ENCODE peak calls at places on chromosomes 11 and 22, in four cellular contexts. B, H, I and K are unnamed samples.
A peak's percentile ranks its signal among the peaks of the same experiment; 100 is the strongest.

GRCh38 chr11:29100967-29101366 is 915.9 kb downstream of the KCNA4 start:
- DNase-seq in B (no peak), H (no peak), I (no peak), K (no peak)

GRCh38 chr11:30585067-30585891 is 874 bp downstream of the MPPED2 start:
- DNase-seq in B (no peak), H (peak; percentile 26), I (no peak), K (peak; percentile 51)

GRCh38 chr11:58616594-58616993 is 5.9 kb upstream of the CNTF start:
- DNase-seq in B (peak; percentile 95), H (no peak), I (no peak), K (no peak)

GRCh38 chr22:34931026-34931425 is 134.9 kb upstream of the ISX start:
- DNase-seq in B (no peak), H (no peak), I (no peak), K (no peak)

GRCh38 chr22:29456211-29456671 is 17.9 kb downstream of the RFPL1 start:
- DNase-seq in B (peak; percentile 39), H (peak; percentile 50), I (no peak), K (no peak)

GRCh38 chr11:69049490-69049867 is 747 bp downstream of the TPCN2 start:
- DNase-seq in B (no peak), H (no peak), I (no peak), K (no peak)

GRCh38 chr22:39432361-39432811 is 24.4 kb upstream of the MGAT3 start:
- DNase-seq in B (no peak), H (no peak), I (no peak), K (peak; percentile 25)

GRCh38 chr11:64998690-64999431 is 2.1 kb upstream of the BATF2 start:
- DNase-seq in B (no peak), H (no peak), I (no peak), K (no peak)

GRCh38 chr22:49693416-49693815 is 134.3 kb downstream of the BRD1 start:
- DNase-seq in B (no peak), H (no peak), I (no peak), K (no peak)

GRCh38 chr11:43941257-43941879 is 1.1 kb upstream of the C11orf96 start:
- DNase-seq in B (peak; percentile 39), H (no peak), I (no peak), K (no peak)

GRCh38 chr22:19667872-19668740 is 46.2 kb upstream of the SEPTIN5 start:
- DNase-seq in B (no peak), H (no peak), I (no peak), K (no peak)

GRCh38 chr11:63212742-63213141 is 30.7 kb downstream of the SLC22A25 start:
- DNase-seq in B (no peak), H (peak; percentile 19), I (no peak), K (no peak)

GRCh38 chr22:41403532-41404318 is 22.0 kb downstream of the TEF start:
- DNase-seq in B (peak; percentile 78), H (peak; percentile 88), I (peak; percentile 66), K (peak; percentile 93)

GRCh38 chr11:122741613-122742012 is 86.1 kb downstream of the UBASH3B start:
- DNase-seq in B (peak; percentile 68), H (no peak), I (no peak), K (no peak)

GRCh38 chr11:10309163-10310093 is 4.6 kb downstream of the ADM start:
- DNase-seq in B (peak; percentile 92), H (peak; percentile 97), I (no peak), K (peak; percentile 44)

GRCh38 chr22:49322861-49323622 is 504.6 kb downstream of the BRD1 start:
- DNase-seq in B (no peak), H (no peak), I (no peak), K (no peak)

GRCh38 chr11:18364495-18365047 is 29.8 kb upstream of the LDHA start:
- DNase-seq in B (no peak), H (no peak), I (no peak), K (no peak)

GRCh38 chr11:86958259-86958658 is 3.1 kb upstream of the FZD4 start:
- DNase-seq in B (no peak), H (no peak), I (no peak), K (no peak)

GRCh38 chr22:27512283-27512761 is 289.2 kb downstream of the MN1 start:
- DNase-seq in B (peak; percentile 97), H (no peak), I (no peak), K (no peak)

GRCh38 chr22:18000441-18001039 is 23.8 kb downstream of the MICAL3 start:
- DNase-seq in B (no peak), H (peak; percentile 47), I (no peak), K (no peak)

GRCh38 chr22:49097171-49097925 is 730.3 kb downstream of the BRD1 start:
- DNase-seq in B (no peak), H (no peak), I (no peak), K (no peak)

GRCh38 chr11:64340671-64341335 is 799 bp downstream of the CCDC88B start:
- DNase-seq in B (no peak), H (peak; percentile 86), I (no peak), K (peak; percentile 93)

GRCh38 chr11:83019888-83020579 is 51.7 kb downstream of the RAB30 start:
- DNase-seq in B (no peak), H (no peak), I (no peak), K (no peak)

GRCh38 chr22:37484115-37485005 is 1.8 kb downstream of the MFNG start:
- DNase-seq in B (no peak), H (no peak), I (no peak), K (no peak)

GRCh38 chr11:69644071-69644961 is 3.4 kb downstream of the CCND1 start:
- DNase-seq in B (peak; percentile 92), H (no peak), I (no peak), K (no peak)

GRCh38 chr11:80519591-80520258 is 1078.9 kb upstream of the TENM4 start:
- DNase-seq in B (no peak), H (no peak), I (no peak), K (no peak)

GRCh38 chr11:80521592-80521991 is 1080.8 kb upstream of the TENM4 start:
- DNase-seq in B (no peak), H (no peak), I (no peak), K (no peak)

GRCh38 chr11:80529722-80530121 is 1088.9 kb upstream of the TENM4 start:
- DNase-seq in B (no peak), H (no peak), I (no peak), K (no peak)

GRCh38 chr11:80523057-80523456 is 1082.2 kb upstream of the TENM4 start:
- DNase-seq in B (no peak), H (no peak), I (no peak), K (no peak)

GRCh38 chr11:80524330-80524729 is 1083.5 kb upstream of the TENM4 start:
- DNase-seq in B (no peak), H (no peak), I (no peak), K (no peak)
- H4K5ac ChIP-seq in B (no peak overlapping the region), H (no peak overlapping the region), I (no peak overlapping the region), K (no peak overlapping the region)

DNA sequence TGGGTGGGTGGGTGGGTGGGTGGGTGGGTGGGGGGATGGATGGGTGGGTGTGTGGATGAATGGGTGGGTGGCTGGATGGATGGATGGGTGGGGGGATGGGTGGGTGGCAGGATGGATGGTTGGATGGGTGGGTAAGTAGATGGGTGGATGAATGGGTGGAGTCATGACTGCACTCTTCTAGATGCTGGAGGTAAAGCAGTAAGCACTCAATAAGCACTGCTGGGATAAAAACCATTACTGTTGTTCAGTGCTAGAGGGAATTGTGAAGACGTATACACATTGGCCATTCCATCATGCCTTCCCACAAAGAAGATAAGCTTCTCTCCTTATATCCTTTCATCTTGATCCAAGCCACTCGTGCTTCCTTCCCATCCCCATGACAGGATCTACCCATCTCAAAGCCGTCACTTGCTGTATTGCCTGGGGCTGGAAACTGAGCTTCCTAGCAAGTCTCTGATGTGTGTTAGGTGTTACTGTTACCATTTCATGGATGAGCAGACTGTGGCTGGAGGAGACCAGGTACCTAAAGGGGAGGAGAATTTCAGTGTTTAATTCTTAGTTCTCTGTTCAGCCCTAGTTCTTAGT is 74.8 kb downstream of the MICAL2 start:
- DNase-seq in B (no peak), H (no peak), I (no peak), K (no peak)
- H3K27ac ChIP-seq in B (peak overlapping the region; percentile 55), H (no peak overlapping the region), I (no peak overlapping the region), K (no peak overlapping the region)

DNA sequence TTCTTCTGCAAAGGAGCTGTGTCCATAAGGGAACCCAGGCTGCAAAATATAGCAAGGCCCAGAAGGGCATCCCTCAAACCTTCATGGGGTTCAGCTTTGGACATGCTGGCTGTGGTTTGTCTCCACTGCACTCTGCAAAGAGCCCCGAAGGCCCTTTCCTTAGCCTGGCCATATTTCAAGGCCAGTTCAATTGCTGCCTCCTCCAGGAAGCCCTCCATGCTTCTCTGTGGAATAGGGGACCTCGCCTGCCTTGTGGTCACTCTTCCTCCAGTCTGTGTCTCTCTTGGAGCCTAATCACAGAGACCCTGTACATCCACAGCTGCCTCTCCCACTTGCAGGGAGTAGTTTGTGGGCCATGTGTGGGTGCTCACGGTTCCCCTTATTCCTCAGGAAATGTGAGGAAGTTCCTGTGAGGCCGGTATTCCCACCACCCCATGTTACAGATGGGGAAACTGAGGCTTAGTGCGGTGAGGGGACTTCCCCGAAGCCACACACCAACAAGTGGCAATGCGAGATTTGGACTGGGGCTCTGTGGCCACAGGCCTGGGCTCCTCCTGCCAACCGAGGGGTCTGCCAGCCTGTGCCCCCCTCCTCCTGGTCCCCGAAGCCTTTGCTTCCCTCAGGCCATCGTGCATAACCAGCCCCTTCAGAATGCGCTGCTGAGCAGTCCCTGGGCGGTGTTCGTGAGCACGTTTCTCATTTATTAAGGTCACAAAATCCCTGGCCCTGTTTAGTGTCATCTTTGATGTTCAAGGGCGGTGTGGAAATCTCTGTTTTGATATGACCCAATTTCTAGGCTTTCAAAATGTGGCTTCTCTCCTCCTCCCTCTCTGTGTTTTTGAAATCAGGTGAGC is 65.8 kb downstream of the PARVB start:
- DNase-seq in B (no peak), H (no peak), I (no peak), K (no peak)
- H4K5ac ChIP-seq in B (no peak overlapping the region), H (no peak overlapping the region), I (no peak overlapping the region), K (no peak overlapping the region)

DNA sequence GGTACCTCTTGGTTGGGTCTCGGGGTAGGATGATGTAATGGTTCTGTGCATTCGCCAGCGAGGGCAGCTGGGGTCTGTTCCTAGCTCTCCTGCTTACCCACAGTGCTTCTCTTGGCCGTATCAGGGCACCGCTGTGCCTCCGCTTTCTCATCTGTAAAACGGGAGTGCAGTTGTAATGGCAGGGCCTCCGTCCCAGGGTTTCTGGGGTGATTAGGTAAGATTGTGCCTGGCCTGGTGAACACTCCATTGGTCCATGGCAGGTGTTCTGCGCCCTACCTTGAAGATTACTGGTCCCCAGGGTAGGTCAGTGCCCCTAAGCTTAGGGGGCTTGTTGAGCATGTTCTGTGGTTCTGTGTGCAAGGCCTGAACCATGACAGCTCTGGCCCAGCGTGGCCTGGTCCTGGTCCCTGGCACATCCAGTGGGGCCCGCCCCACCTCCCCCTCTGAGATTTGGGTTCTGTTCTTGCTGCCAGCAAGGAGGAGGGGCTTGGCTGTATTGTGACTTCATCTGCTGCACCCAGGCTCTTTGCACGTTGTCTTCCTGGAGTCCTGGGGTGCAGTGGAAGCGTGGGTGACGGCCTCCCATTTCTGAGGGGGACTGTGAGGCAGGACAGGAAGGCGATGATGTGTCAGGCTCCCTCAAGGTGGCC is 4.9 kb downstream of the MYRF start:
- DNase-seq in B (no peak), H (no peak), I (no peak), K (no peak)
- H3K27ac ChIP-seq in B (no peak overlapping the region), H (no peak overlapping the region), I (no peak overlapping the region), K (no peak overlapping the region)

GRCh38 chr11:1959786-1960185 is 12.7 kb downstream of the MRPL23 start:
- DNase-seq in B (no peak), H (no peak), I (no peak), K (no peak)
- H4K5ac ChIP-seq in B (no peak overlapping the region), H (no peak overlapping the region), I (no peak overlapping the region), K (no peak overlapping the region)